ENCODE peak calls at places on chromosomes 4 and X, in ten cellular contexts. E is GM12892; K is NCI-H510A treated with DMSO at 0.1 percent for 48 hours; C is HEK293T; B is prostate gland; Y is activated CD4-positive, CD25-positive, alpha-beta regulatory T cell; M is COLO829; Z is heart right ventricle; L is NCI-H1417 treated with DMSO at 0.1 percent for 48 hours; F is cardiac muscle cell. I is an unnamed sample.

GRCh38 chrX:74304016-74304415 is at the start of gene ZCCHC13:
- DNase-seq in B (no peak), Z (no peak), E (no peak), F (no peak), M (no peak), K (no peak), C (no peak), L (no peak), Y (peak), I (no peak)

GRCh38 chr4:114907514-114908099 is 205.8 kb downstream of the NDST4 start:
- DNase-seq in F (no peak), K (no peak), L (no peak), C (no peak), M (no peak), Z (no peak), B (no peak), Y (no peak), E (no peak), I (no peak)

GRCh38 chr4:5933996-5934831 is 41.3 kb upstream of the CRMP1 start:
- DNase-seq in Y (no peak), Z (no peak), E (no peak), B (no peak), L (no peak), M (no peak), F (no peak), C (no peak), K (no peak), I (no peak)

GRCh38 chrX:37690123-37690522 is 4.5 kb downstream of the XK start:
- DNase-seq in B (no peak), C (no peak), L (no peak), E (no peak), K (no peak), F (no peak), M (no peak), Y (no peak), Z (no peak), I (no peak)

GRCh38 chrX:57135287-57135686 is 1.9 kb downstream of the SPIN2A start:
- DNase-seq in F (no peak), B (no peak), Z (no peak), E (no peak), C (no peak), L (no peak), K (no peak), M (no peak), Y (no peak), I (no peak)

GRCh38 chrX:1207496-1208025 is 4.9 kb downstream of the CRLF2 start:
- DNase-seq in C (no peak), F (no peak), B (no peak), M (no peak), E (no peak), Y (no peak), K (no peak), Z (no peak), L (no peak), I (no peak)

GRCh38 chr4:156633846-156634245 is 337.8 kb downstream of the PDGFC start:
- DNase-seq in L (no peak), M (no peak), Y (no peak), Z (no peak), E (no peak), B (no peak), C (no peak), F (no peak), K (peak), I (no peak)

GRCh38 chr4:18689308-18689915 is 667.9 kb upstream of the LCORL start:
- DNase-seq in B (peak), Z (no peak), F (peak), C (peak), M (no peak), E (no peak), K (peak), L (no peak), Y (no peak), I (peak)

GRCh38 chr4:6013564-6013963 is 4.7 kb downstream of the C4orf50 start:
- DNase-seq in Z (no peak), C (no peak), M (no peak), Y (no peak), K (no peak), L (no peak), B (no peak), E (no peak), F (no peak), I (no peak)

GRCh38 chrX:24877854-24878650 is 137.7 kb downstream of the ARX start:
- DNase-seq in B (peak), C (no peak), F (no peak), L (peak), M (no peak), Y (no peak), E (no peak), Z (no peak), K (peak), I (no peak)

GRCh38 chrX:154436597-154437397 is at the start of gene GDI1:
- DNase-seq in F (peak), K (peak), Z (peak), B (no peak), C (peak), Y (peak), L (no peak), E (peak), M (no peak), I (peak)

I was measured in nucleus accumbens.